ENCODE peak calls at places on chromosome 15, in eight cellular contexts. B is midbrain; Q is SK-N-DZ; M is non-pigmented ciliary epithelial cell; I is kidney tubule cell; W is activated CD4-positive, CD25-positive, alpha-beta regulatory T cell treated with anti-CD3 and anti-CD28 coated beads, Interleukin-2, amount 50 U/mL, for 72 hours; V is substantia nigra; H is stimulated activated CD8-positive, alpha-beta memory T cell treated with anti-CD3 and anti-CD28 coated beads, Interleukin-15, amount 100 ng/mL, for 4 hours. Z is an unnamed sample.

GRCh38 chr15:67183443-67184169 is 70.9 kb downstream of the AAGAB start:
- DNase-seq in M (no peak), I (no peak), H (no peak), V (no peak), B (no peak), Q (no peak), W (no peak), Z (no peak)

GRCh38 chr15:51004103-51004536 is 90.6 kb downstream of the TNFAIP8L3 start:
- DNase-seq in B (no peak), M (no peak), H (no peak), W (no peak), Q (no peak), I (peak; percentile 76), V (no peak), Z (no peak)

GRCh38 chr15:85649372-85649771 is 145.4 kb downstream of the KLHL25 start:
- DNase-seq in B (no peak), H (no peak), I (peak; percentile 69), W (no peak), V (no peak), M (no peak), Q (no peak), Z (no peak)

GRCh38 chr15:62498711-62499110 is 333.6 kb upstream of the C2CD4B start:
- DNase-seq in Q (no peak), H (no peak), W (no peak), M (no peak), V (no peak), B (no peak), I (no peak), Z (no peak)

GRCh38 chr15:39426552-39427532 is 154.0 kb upstream of the THBS1 start:
- DNase-seq in H (peak; percentile 78), M (no peak), W (peak; percentile 60), Q (peak; percentile 21), I (peak; percentile 37), B (peak; percentile 4), V (peak; percentile 2), Z (peak; percentile 89)

GRCh38 chr15:99125061-99125990 is 20.4 kb downstream of the SYNM start:
- DNase-seq in I (no peak), V (no peak), H (no peak), W (no peak), M (no peak), Q (no peak), B (no peak), Z (no peak)

GRCh38 chr15:78761891-78762385 is 49.3 kb downstream of the ADAMTS7 start:
- DNase-seq in I (no peak), M (no peak), H (no peak), W (no peak), B (no peak), Q (no peak), V (no peak), Z (no peak)

GRCh38 chr15:23877502-23878412 is 190.7 kb upstream of the NDN start:
- DNase-seq in Q (peak; percentile 52), M (no peak), I (peak; percentile 44), V (no peak), W (peak; percentile 37), H (no peak), B (peak; percentile 34), Z (peak; percentile 81)

GRCh38 chr15:98983333-98983732 is 24.3 kb downstream of the PGPEP1L start:
- DNase-seq in V (no peak), H (no peak), M (peak; percentile 43), B (peak; percentile 2), I (peak; percentile 50), W (no peak), Q (no peak), Z (peak; percentile 49)

GRCh38 chr15:55196011-55196410 is 730 bp downstream of the RSL24D1 start:
- DNase-seq in H (no peak), V (no peak), W (no peak), Q (no peak), M (no peak), I (no peak), B (no peak), Z (no peak)

GRCh38 chr15:63135804-63136203 is 14.1 kb downstream of the LACTB start:
- DNase-seq in V (no peak), B (no peak), Q (no peak), M (peak; percentile 65), H (no peak), I (peak; percentile 67), W (no peak), Z (no peak)

GRCh38 chr15:101048191-101049011 is 129.2 kb downstream of the LRRK1 start:
- DNase-seq in H (no peak), M (no peak), B (no peak), I (no peak), Q (no peak), W (no peak), V (no peak), Z (peak; percentile 47)

GRCh38 chr15:70156781-70157261 is 59.1 kb upstream of the TLE3 start:
- DNase-seq in H (no peak), M (peak; percentile 20), W (no peak), I (peak; percentile 45), Q (no peak), B (peak; percentile 16), V (peak; percentile 28), Z (no peak)

GRCh38 chr15:79948095-79948695 is 22.8 kb downstream of the BCL2A1 start:
- DNase-seq in I (peak; percentile 62), H (no peak), M (no peak), V (no peak), B (no peak), Q (no peak), W (no peak), Z (no peak)

GRCh38 chr15:64731012-64731806 is 44.2 kb downstream of the RBPMS2 start:
- DNase-seq in B (peak; percentile 83), V (peak; percentile 74), I (peak; percentile 80), W (peak; percentile 90), M (no peak), Q (peak; percentile 79), H (peak; percentile 60), Z (peak; percentile 93)

GRCh38 chr15:92682772-92683510 is 27.4 kb upstream of the FAM174B start:
- DNase-seq in M (no peak), W (no peak), I (no peak), V (no peak), B (no peak), H (no peak), Q (no peak), Z (no peak)

GRCh38 chr15:57485869-57486268 is 105.8 kb upstream of the MYZAP start:
- DNase-seq in B (no peak), M (peak; percentile 56), W (no peak), H (no peak), Q (no peak), V (no peak), I (peak; percentile 99), Z (peak; percentile 85)

GRCh38 chr15:88646951-88647350 is 8.1 kb downstream of the ISG20 start:
- DNase-seq in Q (no peak), B (no peak), I (no peak), M (no peak), H (no peak), W (no peak), V (no peak), Z (no peak)

GRCh38 chr15:36495464-36495863 is 84.0 kb upstream of the CDIN1 start:
- DNase-seq in I (no peak), H (no peak), Q (peak; percentile 43), V (no peak), W (no peak), M (no peak), B (no peak), Z (no peak)

GRCh38 chr15:77608774-77609173 is 23.9 kb downstream of the LINGO1 start:
- DNase-seq in Q (no peak), W (no peak), V (no peak), B (no peak), M (no peak), H (no peak), I (no peak), Z (no peak)

GRCh38 chr15:56798639-56799038 is 65.3 kb upstream of the ZNF280D start:
- DNase-seq in Q (no peak), V (no peak), B (no peak), M (no peak), H (no peak), I (peak; percentile 58), W (no peak), Z (peak; percentile 17)

GRCh38 chr15:75577401-75578205 is 1.5 kb downstream of the PTPN9 start:
- DNase-seq in M (no peak), W (no peak), Q (no peak), V (peak; percentile 29), H (no peak), I (peak; percentile 21), B (peak; percentile 58), Z (no peak)

GRCh38 chr15:26628879-26629529 is 143.9 kb downstream of the GABRB3 start:
- DNase-seq in Q (peak; percentile 97), W (no peak), B (no peak), M (no peak), I (peak; percentile 69), H (no peak), V (no peak), Z (peak; percentile 36)

GRCh38 chr15:44593042-44593736 is 56.2 kb downstream of the EIF3J start:
- DNase-seq in H (no peak), Q (no peak), W (no peak), M (no peak), B (no peak), V (no peak), I (peak; percentile 45), Z (no peak)

GRCh38 chr15:55327392-55327791 is 8.4 kb downstream of the PIGB start:
- DNase-seq in I (no peak), V (no peak), H (no peak), M (no peak), Q (no peak), B (no peak), W (no peak), Z (no peak)

GRCh38 chr15:83578706-83579105 is 75.2 kb upstream of the ADAMTSL3 start:
- DNase-seq in M (no peak), B (no peak), I (no peak), H (no peak), Q (no peak), W (no peak), V (no peak), Z (no peak)

GRCh38 chr15:57415559-57415958 is 39.3 kb downstream of the CGNL1 start:
- DNase-seq in H (no peak), W (no peak), I (no peak), M (no peak), V (no peak), Q (no peak), B (no peak), Z (no peak)

GRCh38 chr15:48459571-48460461 is 128.6 kb downstream of the DUT start:
- DNase-seq in M (no peak), B (no peak), W (no peak), I (no peak), V (no peak), Q (no peak), H (no peak), Z (no peak)

GRCh38 chr15:81189583-81190283 is 6.9 kb upstream of the IL16 start:
- DNase-seq in Q (no peak), I (no peak), H (no peak), W (no peak), B (no peak), M (peak; percentile 77), V (no peak), Z (peak; percentile 52)

GRCh38 chr15:43100971-43101370 is 4.9 kb downstream of the UBR1 start:
- DNase-seq in H (no peak), B (no peak), V (no peak), I (no peak), W (no peak), Q (no peak), M (no peak), Z (no peak)

GRCh38 chr15:29429584-29429983 is 160.0 kb upstream of the NSMCE3 start:
- DNase-seq in H (no peak), B (no peak), I (no peak), V (no peak), W (no peak), M (no peak), Q (no peak), Z (no peak)

GRCh38 chr15:67826717-67827560 is 1.6 kb downstream of the SKOR1 start:
- DNase-seq in I (no peak), M (no peak), Q (no peak), V (no peak), W (no peak), B (no peak), H (no peak), Z (no peak)

GRCh38 chr15:75145027-75145841 is 56.4 kb upstream of the C15orf39 start:
- DNase-seq in V (no peak), B (no peak), I (peak; percentile 16), H (no peak), M (no peak), Q (peak; percentile 37), W (no peak), Z (no peak)

Z was measured in left lung.